ENCODE peak calls at places on chromosome 19, in nine cellular contexts. H, B, W, S, Y, M, J, E and T are unnamed samples. For H3K36me3, the result is how much of the 10 kb centered on the place peaks cover.

GRCh38 chr19:45999653-46000121 is 4.4 kb downstream of the CCDC61 start:
- DNase-seq in B (no peak), S (no peak), W (no peak), H (no peak), M (no peak), E (no peak), J (no peak), Y (no peak), T (no peak)

GRCh38 chr19:2454962-2455409 is 1.8 kb downstream of the LMNB2 start:
- DNase-seq in W (no peak), H (no peak), E (no peak), M (no peak), B (no peak), S (no peak), Y (no peak), J (no peak), T (no peak)

GRCh38 chr19:54875506-54875905 is 1.5 kb downstream of the FCAR start:
- DNase-seq in Y (no peak), W (no peak), E (no peak), M (no peak), S (no peak), J (no peak), H (no peak), B (no peak), T (no peak)

GRCh38 chr19:50266896-50267295 is 62.3 kb downstream of the KCNC3 start:
- DNase-seq in W (no peak), B (no peak), M (peak), J (no peak), H (no peak), S (peak), E (no peak), Y (peak), T (no peak)

GRCh38 chr19:2282062-2282861 is at the start of gene PEAK3:
- DNase-seq in W (no peak), Y (peak), E (peak), J (peak), H (peak), B (no peak), S (no peak), M (no peak), T (no peak)

GRCh38 chr19:35195822-35196221 is 32.7 kb downstream of the FAM187B start:
- DNase-seq in B (no peak), S (no peak), J (no peak), W (no peak), E (no peak), H (no peak), Y (no peak), M (no peak), T (no peak)

GRCh38 chr19:32816555-32817099 is 52.9 kb downstream of the SLC7A9 start:
- DNase-seq in M (no peak), W (no peak), B (no peak), Y (no peak), J (no peak), S (no peak), E (no peak), H (no peak), T (no peak)

GRCh38 chr19:1862424-1863307 is 713 bp downstream of the KLF16 start:
- DNase-seq in B (no peak), Y (peak), M (no peak), H (no peak), S (peak), W (no peak), E (peak), J (peak), T (no peak)

GRCh38 chr19:30132312-30133075 is 190.5 kb downstream of the URI1 start:
- DNase-seq in J (no peak), Y (no peak), S (no peak), E (no peak), W (no peak), M (no peak), B (no peak), H (no peak), T (no peak)

GRCh38 chr19:17107546-17108452 is 32.2 kb downstream of the MYO9B start:
- DNase-seq in J (peak), E (peak), S (peak), M (peak), B (peak), W (peak), H (peak), Y (peak), T (peak)

GRCh38 chr19:31268751-31269150 is 80.5 kb downstream of the TSHZ3 start:
- DNase-seq in E (no peak), S (no peak), M (no peak), Y (no peak), B (no peak), J (no peak), H (peak), W (no peak), T (no peak)

GRCh38 chr19:850221-850978 is 1.7 kb upstream of the ELANE start:
- DNase-seq in B (peak), M (no peak), W (peak), Y (peak), J (peak), S (peak), E (peak), H (peak), T (peak)

GRCh38 chr19:35828694-35829301 is 16.2 kb upstream of the PRODH2 start:
- DNase-seq in M (no peak), S (peak), W (no peak), E (peak), Y (peak), J (peak), B (no peak), H (peak), T (peak)

GRCh38 chr19:42919757-42920079 is 2.0 kb upstream of the PSG6 start:
- DNase-seq in S (no peak), M (no peak), H (no peak), W (no peak), Y (no peak), B (no peak), E (no peak), J (no peak), T (no peak)
- TF ChIP-seq CTCF in S (no peak), M (no peak), H (no peak), W (no peak), Y (no peak), B (no peak), E (peak), J (no peak), T (no peak)

DNA sequence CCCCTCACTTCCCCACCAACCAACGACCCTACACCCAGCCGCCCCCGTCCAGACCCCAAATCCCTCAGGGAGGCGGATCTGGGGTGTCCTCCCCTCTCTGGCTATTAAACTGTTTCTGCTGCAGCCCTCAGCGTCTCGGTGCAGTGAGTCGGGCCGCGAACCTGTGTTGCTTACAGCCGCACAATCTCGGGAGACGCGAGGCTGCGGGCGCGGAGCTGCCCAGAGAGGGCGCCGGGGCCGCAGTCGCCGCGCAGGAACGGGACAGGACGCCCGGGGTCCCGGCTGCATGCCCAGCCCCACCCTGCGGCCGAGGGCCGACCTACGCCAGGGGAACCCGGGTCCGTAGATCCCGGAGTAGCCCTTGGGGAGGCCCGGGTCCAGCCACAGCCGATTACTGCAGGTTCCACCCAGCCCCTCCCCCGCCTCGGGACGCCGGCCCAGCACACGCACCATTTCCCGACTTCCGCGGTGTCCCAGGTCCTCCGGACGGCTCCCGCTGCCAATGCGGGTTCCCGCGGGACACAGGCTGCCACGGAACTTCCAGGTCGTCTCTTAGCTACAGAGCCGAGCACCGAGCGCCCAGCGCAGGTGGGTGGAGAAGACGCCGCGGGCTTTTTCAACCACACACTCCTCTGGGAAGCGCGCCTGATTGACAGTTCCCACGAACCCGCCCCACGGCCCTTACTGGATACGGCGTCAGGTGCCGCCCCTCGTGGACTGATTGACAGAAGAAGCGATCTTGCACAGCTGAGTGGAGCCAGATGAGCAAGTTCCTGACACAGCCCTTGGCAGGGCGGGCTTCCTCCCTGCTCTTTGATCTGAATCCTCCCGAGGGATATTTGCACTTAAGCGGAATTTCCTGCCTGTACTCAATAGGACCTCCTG is at the start of gene ZNF799:
- DNase-seq in J (peak), M (peak), B (peak), Y (peak), S (peak), H (peak), E (peak), W (peak), T (peak)
- H3K27ac ChIP-seq in J (peak), M (peak), B (peak), Y (peak), S (peak), H (peak), E (peak), W (peak), T (peak)

GRCh38 chr19:15358918-15359317 is 20.7 kb downstream of the AKAP8 start:
- DNase-seq in J (no peak), B (no peak), H (no peak), M (no peak), S (no peak), E (no peak), Y (no peak), W (no peak), T (no peak)
- H3K36me3 ChIP-seq in J (under half), B (half or more), H (under half), M (half or more), S (half or more), E (under half), Y (half or more), W (under half), T (half or more)

GRCh38 chr19:4676955-4677731 is 7.0 kb upstream of the MYDGF start:
- DNase-seq in H (no peak), J (no peak), W (no peak), S (peak), E (peak), B (no peak), Y (peak), M (peak), T (peak)
- TF ChIP-seq CTCF in H (no peak), J (peak), W (no peak), S (peak), E (peak), B (peak), Y (peak), M (peak), T (peak)

GRCh38 chr19:10305139-10305806 is 4.3 kb downstream of the ZGLP1 start:
- DNase-seq in W (no peak), Y (peak), H (no peak), E (peak), B (no peak), M (no peak), S (no peak), J (no peak), T (peak)

GRCh38 chr19:10306327-10306726 is 3.3 kb downstream of the ZGLP1 start:
- DNase-seq in H (no peak), J (no peak), Y (no peak), E (no peak), S (no peak), W (no peak), B (no peak), M (no peak), T (no peak)

GRCh38 chr19:10309423-10309822 is at the start of gene ZGLP1:
- DNase-seq in Y (no peak), M (no peak), S (no peak), E (no peak), H (no peak), W (no peak), B (no peak), J (no peak), T (no peak)
- H3K27ac ChIP-seq in Y (no peak), M (no peak), S (no peak), E (no peak), H (no peak), W (no peak), B (no peak), J (no peak), T (no peak)

GRCh38 chr19:3664879-3665642 is 35.2 kb downstream of the PIP5K1C start:
- DNase-seq in M (no peak), W (no peak), H (no peak), E (no peak), J (no peak), B (no peak), S (no peak), Y (no peak), T (no peak)
- H3K36me3 ChIP-seq in M (under half), W (under half), H (under half), E (under half), J (under half), B (half or more), S (under half), Y (under half), T (under half)

DNA sequence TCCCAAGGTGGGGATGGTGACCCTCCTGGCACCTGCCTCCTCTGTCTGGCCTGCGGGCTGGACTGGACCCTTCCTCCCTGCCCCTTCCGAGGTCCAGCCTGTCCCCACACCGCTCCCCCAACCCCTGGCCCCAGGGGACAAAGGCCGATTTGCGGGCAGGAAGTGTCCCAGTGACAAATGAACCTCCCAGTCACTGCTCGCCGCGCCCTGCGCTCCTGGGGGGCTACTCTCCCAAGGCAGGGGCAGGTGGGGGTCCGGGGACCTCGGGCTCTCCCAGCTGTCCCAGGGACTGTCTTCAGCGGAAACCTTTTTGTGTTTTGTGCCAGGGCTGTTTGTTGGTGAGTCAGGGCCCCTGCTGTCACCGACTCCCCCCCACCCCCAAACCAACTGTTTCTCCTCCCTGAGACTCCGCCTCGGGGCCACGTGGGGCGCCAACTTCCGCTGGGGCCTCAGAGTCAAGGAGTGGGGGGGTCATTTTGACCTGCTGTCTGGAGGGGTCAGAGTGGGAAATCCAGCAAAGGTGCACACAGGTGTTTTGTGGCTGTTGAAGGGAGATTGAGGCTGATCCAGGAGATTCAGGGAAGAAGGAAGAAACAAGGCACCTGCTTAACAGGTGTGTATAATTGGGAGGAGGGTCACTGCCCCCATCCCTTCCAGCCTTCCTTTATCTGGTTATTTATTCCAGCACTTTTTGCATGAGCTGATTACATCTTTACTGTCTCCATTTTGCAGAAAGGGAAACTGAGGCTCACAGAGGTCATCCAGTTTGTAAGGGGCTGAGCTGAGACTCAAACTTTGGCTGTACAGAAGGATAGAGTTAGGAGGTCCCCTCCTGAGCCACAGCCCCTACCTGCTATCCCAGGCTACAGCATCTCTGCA is 831 bp downstream of the PGPEP1 start:
- DNase-seq in E (peak), Y (peak), J (peak), H (peak), W (peak), S (peak), B (peak), M (no peak), T (no peak)
- TF ChIP-seq CTCF in E (no peak), Y (no peak), J (peak), H (no peak), W (no peak), S (no peak), B (no peak), M (no peak), T (no peak)

GRCh38 chr19:43532571-43532961 is 422 bp upstream of the ZNF575 start:
- DNase-seq in Y (peak), S (no peak), H (no peak), M (peak), J (peak), W (peak), B (no peak), E (peak), T (no peak)

GRCh38 chr19:43534811-43535761 is 2.1 kb downstream of the ZNF575 start:
- DNase-seq in E (peak), Y (peak), J (peak), H (peak), M (no peak), S (peak), W (peak), B (no peak), T (peak)

GRCh38 chr19:43533546-43534304 is 737 bp downstream of the ZNF575 start:
- DNase-seq in W (peak), S (peak), J (peak), E (peak), B (peak), M (peak), Y (peak), H (peak), T (peak)

GRCh38 chr19:43532962-43533545 is at the start of gene ZNF575:
- DNase-seq in M (peak), B (peak), E (peak), W (peak), S (peak), Y (peak), H (peak), J (peak), T (peak)

DNA sequence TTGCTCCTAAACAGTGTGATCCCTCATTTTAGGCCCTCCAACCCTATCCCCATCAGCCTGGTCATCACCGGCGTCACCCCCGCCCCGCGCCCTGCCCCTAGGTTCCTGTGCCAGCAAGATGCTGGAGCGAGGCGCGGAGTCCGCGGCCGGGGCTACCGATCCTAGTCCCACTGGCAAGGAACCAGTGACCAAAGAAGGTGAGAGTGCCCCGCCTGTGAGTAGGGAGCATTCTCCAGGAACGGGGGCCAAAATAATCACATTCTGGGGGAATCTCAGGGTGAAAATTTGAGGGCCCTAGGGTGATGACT is 1.3 kb downstream of the ZNF575 start:
- DNase-seq in H (no peak), B (no peak), J (no peak), W (no peak), Y (no peak), M (no peak), E (no peak), S (no peak), T (no peak)
- H3K27ac ChIP-seq in H (peak), B (peak), J (peak), W (peak), Y (peak), M (peak), E (peak), S (no peak), T (no peak)

DNA sequence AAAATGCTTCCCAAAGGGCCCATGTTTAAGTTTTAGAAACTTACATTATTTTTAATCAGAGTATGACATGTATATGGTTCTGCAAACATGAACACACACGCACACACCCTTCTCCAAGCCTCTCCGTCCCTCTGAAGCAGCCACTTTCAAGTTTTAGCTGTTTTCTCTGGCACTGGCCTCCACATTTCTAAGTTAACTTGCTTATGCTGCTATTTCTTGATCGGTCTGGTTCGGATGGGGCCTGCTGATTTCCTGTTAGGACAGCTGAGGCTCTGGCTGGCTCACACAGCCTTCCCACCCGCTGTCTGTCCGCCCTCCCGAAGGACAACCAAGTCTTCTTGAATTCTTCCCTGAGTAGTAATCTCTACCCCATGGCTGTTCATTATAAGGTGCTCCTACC is 4.4 kb downstream of the SPC24 start:
- DNase-seq in S (no peak), H (no peak), E (peak), B (no peak), Y (no peak), M (no peak), J (no peak), W (no peak), T (peak)
- H3K36me3 ChIP-seq in S (under half), H (under half), E (under half), B (under half), Y (under half), M (under half), J (under half), W (under half), T (under half)